ENCODE peak calls at places on chromosomes 1 and 21, in six cellular contexts. One of them, this sample, is unnamed.

GRCh38 chr21:42063578-42064521 is 7.3 kb upstream of the UMODL1 start:
- DNase-seq in neural crest cell: no peak
- DNase-seq in Right ventricle myocardium superior: no peak
- DNase-seq in tibial artery: no peak
- DNase-seq in dorsolateral prefrontal cortex: no peak
- DNase-seq in T-helper 2 cell: peak; percentile 26
- DNase-seq in this sample: no peak

GRCh38 chr1:69671363-69672010 is 103.8 kb downstream of the LRRC7 start:
- DNase-seq in neural crest cell: no peak
- DNase-seq in Right ventricle myocardium superior: peak; percentile 36
- DNase-seq in tibial artery: no peak
- DNase-seq in dorsolateral prefrontal cortex: no peak
- DNase-seq in T-helper 2 cell: no peak
- DNase-seq in this sample: no peak

GRCh38 chr1:208149776-208150514 is 94.2 kb downstream of the PLXNA2 start:
- DNase-seq in neural crest cell: no peak
- DNase-seq in Right ventricle myocardium superior: peak; percentile 70
- DNase-seq in tibial artery: no peak
- DNase-seq in dorsolateral prefrontal cortex: no peak
- DNase-seq in T-helper 2 cell: no peak
- DNase-seq in this sample: no peak

GRCh38 chr21:46116846-46117585 is 19.1 kb downstream of the COL6A2 start:
- DNase-seq in neural crest cell: no peak
- DNase-seq in Right ventricle myocardium superior: no peak
- DNase-seq in tibial artery: peak; percentile 19
- DNase-seq in dorsolateral prefrontal cortex: peak; percentile 25
- DNase-seq in T-helper 2 cell: no peak
- DNase-seq in this sample: peak; percentile 20

GRCh38 chr1:39752703-39753102 is 14.0 kb downstream of the PPIE start:
- DNase-seq in neural crest cell: no peak
- DNase-seq in Right ventricle myocardium superior: no peak
- DNase-seq in tibial artery: no peak
- DNase-seq in dorsolateral prefrontal cortex: no peak
- DNase-seq in T-helper 2 cell: no peak
- DNase-seq in this sample: no peak

GRCh38 chr1:65615859-65616258 is 176.8 kb upstream of the PDE4B start:
- DNase-seq in neural crest cell: no peak
- DNase-seq in Right ventricle myocardium superior: no peak
- DNase-seq in tibial artery: no peak
- DNase-seq in dorsolateral prefrontal cortex: no peak
- DNase-seq in T-helper 2 cell: no peak
- DNase-seq in this sample: no peak

GRCh38 chr1:24805534-24806301 is 60.5 kb downstream of the CLIC4 start:
- DNase-seq in neural crest cell: no peak
- DNase-seq in Right ventricle myocardium superior: no peak
- DNase-seq in tibial artery: peak; percentile 48
- DNase-seq in dorsolateral prefrontal cortex: no peak
- DNase-seq in T-helper 2 cell: no peak
- DNase-seq in this sample: peak; percentile 27

GRCh38 chr1:245986404-245987221 is 520.5 kb downstream of the SMYD3 start:
- DNase-seq in neural crest cell: no peak
- DNase-seq in Right ventricle myocardium superior: no peak
- DNase-seq in tibial artery: no peak
- DNase-seq in dorsolateral prefrontal cortex: no peak
- DNase-seq in T-helper 2 cell: no peak
- DNase-seq in this sample: peak; percentile 37

GRCh38 chr1:31628931-31629582 is 11.6 kb downstream of the HCRTR1 start:
- DNase-seq in neural crest cell: no peak
- DNase-seq in Right ventricle myocardium superior: no peak
- DNase-seq in tibial artery: no peak
- DNase-seq in dorsolateral prefrontal cortex: no peak
- DNase-seq in T-helper 2 cell: no peak
- DNase-seq in this sample: no peak

GRCh38 chr1:226575436-226576390 is 27.1 kb downstream of the STUM start:
- DNase-seq in neural crest cell: no peak
- DNase-seq in Right ventricle myocardium superior: no peak
- DNase-seq in tibial artery: no peak
- DNase-seq in dorsolateral prefrontal cortex: no peak
- DNase-seq in T-helper 2 cell: no peak
- DNase-seq in this sample: no peak

GRCh38 chr1:31707711-31708110 is 3.9 kb upstream of the COL16A1 start:
- DNase-seq in neural crest cell: no peak
- DNase-seq in Right ventricle myocardium superior: no peak
- DNase-seq in tibial artery: no peak
- DNase-seq in dorsolateral prefrontal cortex: no peak
- DNase-seq in T-helper 2 cell: no peak
- DNase-seq in this sample: no peak

GRCh38 chr1:53559854-53560571 is 100.8 kb downstream of the DMRTB1 start:
- DNase-seq in neural crest cell: no peak
- DNase-seq in Right ventricle myocardium superior: no peak
- DNase-seq in tibial artery: no peak
- DNase-seq in dorsolateral prefrontal cortex: peak; percentile 13
- DNase-seq in T-helper 2 cell: no peak
- DNase-seq in this sample: no peak

GRCh38 chr1:32813941-32814739 is 3.0 kb downstream of the YARS1 start:
- DNase-seq in neural crest cell: no peak
- DNase-seq in Right ventricle myocardium superior: no peak
- DNase-seq in tibial artery: no peak
- DNase-seq in dorsolateral prefrontal cortex: no peak
- DNase-seq in T-helper 2 cell: no peak
- DNase-seq in this sample: no peak

GRCh38 chr1:237043846-237044636 is 2.1 kb downstream of the RYR2 start:
- DNase-seq in neural crest cell: no peak
- DNase-seq in Right ventricle myocardium superior: peak; percentile 64
- DNase-seq in tibial artery: no peak
- DNase-seq in dorsolateral prefrontal cortex: no peak
- DNase-seq in T-helper 2 cell: no peak
- DNase-seq in this sample: no peak

GRCh38 chr1:161192476-161193465 is 6.1 kb downstream of the ADAMTS4 start:
- DNase-seq in neural crest cell: peak; percentile 65
- DNase-seq in Right ventricle myocardium superior: no peak
- DNase-seq in tibial artery: peak; percentile 66
- DNase-seq in dorsolateral prefrontal cortex: no peak
- DNase-seq in T-helper 2 cell: peak; percentile 41
- DNase-seq in this sample: peak; percentile 69

GRCh38 chr1:94783342-94784264 is 36.6 kb upstream of the SLC44A3 start:
- DNase-seq in neural crest cell: no peak
- DNase-seq in Right ventricle myocardium superior: peak; percentile 86
- DNase-seq in tibial artery: peak; percentile 92
- DNase-seq in dorsolateral prefrontal cortex: no peak
- DNase-seq in T-helper 2 cell: no peak
- DNase-seq in this sample: no peak

GRCh38 chr1:31431351-31431750 is 18.3 kb downstream of the SERINC2 start:
- DNase-seq in neural crest cell: no peak
- DNase-seq in Right ventricle myocardium superior: peak; percentile 62
- DNase-seq in tibial artery: no peak
- DNase-seq in dorsolateral prefrontal cortex: no peak
- DNase-seq in T-helper 2 cell: no peak
- DNase-seq in this sample: no peak

GRCh38 chr1:150102986-150103385 is 35.4 kb downstream of the VPS45 start:
- DNase-seq in neural crest cell: no peak
- DNase-seq in Right ventricle myocardium superior: no peak
- DNase-seq in tibial artery: no peak
- DNase-seq in dorsolateral prefrontal cortex: no peak
- DNase-seq in T-helper 2 cell: no peak
- DNase-seq in this sample: no peak

GRCh38 chr1:161843156-161843555 is 77.0 kb downstream of the ATF6 start:
- DNase-seq in neural crest cell: no peak
- DNase-seq in Right ventricle myocardium superior: no peak
- DNase-seq in tibial artery: no peak
- DNase-seq in dorsolateral prefrontal cortex: no peak
- DNase-seq in T-helper 2 cell: no peak
- DNase-seq in this sample: no peak

GRCh38 chr1:23634840-23635642 is 56.6 kb upstream of the RPL11 start:
- DNase-seq in neural crest cell: peak; percentile 57
- DNase-seq in Right ventricle myocardium superior: no peak
- DNase-seq in tibial artery: peak; percentile 67
- DNase-seq in dorsolateral prefrontal cortex: no peak
- DNase-seq in T-helper 2 cell: no peak
- DNase-seq in this sample: peak; percentile 56

GRCh38 chr1:155196103-155196892 is 11.4 kb downstream of the THBS3 start:
- DNase-seq in neural crest cell: peak; percentile 50
- DNase-seq in Right ventricle myocardium superior: peak; percentile 40
- DNase-seq in tibial artery: no peak
- DNase-seq in dorsolateral prefrontal cortex: no peak
- DNase-seq in T-helper 2 cell: no peak
- DNase-seq in this sample: peak; percentile 10